ENCODE peak calls at places on chromosome 17, in four cellular contexts. X is HTR-8/SVneo, Y is iris pigment epithelial cell, P is posterior vena cava. F is an unnamed sample.

GRCh38 chr17:13374203-13375143 is 227.3 kb downstream of the HS3ST3A1 start:
- DNase-seq in X (no peak), Y (peak), P (no peak), F (no peak)

GRCh38 chr17:32943647-32944191 is 15.8 kb downstream of the TMEM98 start:
- DNase-seq in X (no peak), Y (peak), P (no peak), F (peak)

GRCh38 chr17:61354895-61355294 is 44.7 kb upstream of the TBX2 start:
- DNase-seq in X (no peak), Y (no peak), P (no peak), F (no peak)

GRCh38 chr17:34579979-34580684 is 750 bp downstream of the TMEM132E start:
- DNase-seq in X (no peak), Y (peak), P (peak), F (no peak)

GRCh38 chr17:82203920-82204319 is 8.7 kb downstream of the CCDC57 start:
- DNase-seq in X (no peak), Y (no peak), P (no peak), F (no peak)

GRCh38 chr17:7852919-7853692 is 1.8 kb upstream of the TMEM88 start:
- DNase-seq in X (no peak), Y (no peak), P (peak), F (peak)

GRCh38 chr17:17313350-17313991 is 10.3 kb downstream of the NT5M start:
- DNase-seq in X (peak), Y (peak), P (peak), F (peak)

GRCh38 chr17:81200695-81201580 is 21.8 kb downstream of the CEP131 start:
- DNase-seq in X (peak), Y (peak), P (no peak), F (no peak)

GRCh38 chr17:41511130-41511529 is 5.7 kb upstream of the KRT13 start:
- DNase-seq in X (no peak), Y (no peak), P (no peak), F (no peak)

GRCh38 chr17:30290696-30291570 is 811 bp downstream of the BLMH start:
- DNase-seq in X (peak), Y (peak), P (peak), F (peak)

GRCh38 chr17:35160354-35161201 is 13.0 kb downstream of the UNC45B start:
- DNase-seq in X (no peak), Y (no peak), P (peak), F (no peak)

GRCh38 chr17:13749566-13750235 is 148.0 kb upstream of the HS3ST3A1 start:
- DNase-seq in X (no peak), Y (no peak), P (no peak), F (no peak)

GRCh38 chr17:60606036-60606435 is 6.0 kb downstream of the PPM1D start:
- DNase-seq in X (no peak), Y (no peak), P (no peak), F (no peak)

GRCh38 chr17:32914181-32914580 is 13.8 kb upstream of the TMEM98 start:
- DNase-seq in X (no peak), Y (no peak), P (no peak), F (no peak)

GRCh38 chr17:63398680-63399079 is 47.4 kb downstream of the CYB561 start:
- DNase-seq in X (no peak), Y (no peak), P (no peak), F (no peak)

GRCh38 chr17:62916684-62917571 is 49.1 kb upstream of the TANC2 start:
- DNase-seq in X (no peak), Y (peak), P (no peak), F (no peak)

GRCh38 chr17:59764292-59764741 is 56.9 kb downstream of the VMP1 start:
- DNase-seq in X (no peak), Y (peak), P (no peak), F (no peak)

GRCh38 chr17:75077490-75078096 is 10.2 kb upstream of the SLC16A5 start:
- DNase-seq in X (no peak), Y (peak), P (peak), F (peak)

GRCh38 chr17:81004336-81005015 is 12.8 kb downstream of the CHMP6 start:
- DNase-seq in X (no peak), Y (no peak), P (no peak), F (no peak)

GRCh38 chr17:45381001-45381400 is 51.7 kb downstream of the ARHGAP27 start:
- DNase-seq in X (no peak), Y (peak), P (no peak), F (no peak)

GRCh38 chr17:14359251-14359939 is 58.5 kb downstream of the HS3ST3B1 start:
- DNase-seq in X (no peak), Y (no peak), P (no peak), F (no peak)

GRCh38 chr17:59328534-59329095 is 2.8 kb upstream of the YPEL2 start:
- DNase-seq in X (no peak), Y (no peak), P (peak), F (no peak)

GRCh38 chr17:68972119-68972704 is 17.0 kb upstream of the ABCA8 start:
- DNase-seq in X (peak), Y (peak), P (no peak), F (no peak)

GRCh38 chr17:67602974-67603373 is 114.8 kb upstream of the NOL11 start:
- DNase-seq in X (peak), Y (peak), P (no peak), F (no peak)

GRCh38 chr17:4599505-4600281 is 15.4 kb downstream of the SMTNL2 start:
- DNase-seq in X (no peak), Y (peak), P (no peak), F (peak)

GRCh38 chr17:50903604-50904521 is 37.7 kb upstream of the TOB1 start:
- DNase-seq in X (no peak), Y (peak), P (no peak), F (no peak)

GRCh38 chr17:39753514-39754160 is 15.9 kb downstream of the GRB7 start:
- DNase-seq in X (no peak), Y (no peak), P (peak), F (peak)

GRCh38 chr17:68491381-68491849 is 20.8 kb upstream of the PRKAR1A start:
- DNase-seq in X (no peak), Y (no peak), P (no peak), F (peak)

GRCh38 chr17:56833812-56834379 is at the start of the genes C17orf67 and DGKE:
- DNase-seq in X (peak), Y (peak), P (peak), F (peak)

GRCh38 chr17:7837375-7838290 is 3.6 kb downstream of the KDM6B start:
- DNase-seq in X (no peak), Y (no peak), P (no peak), F (no peak)

GRCh38 chr17:2192367-2193028 is 111.1 kb downstream of the SMG6 start:
- DNase-seq in X (peak), Y (peak), P (no peak), F (no peak)

GRCh38 chr17:32627233-32628008 is 140.6 kb downstream of the CDK5R1 start:
- DNase-seq in X (no peak), Y (peak), P (no peak), F (no peak)

GRCh38 chr17:40582328-40582901 is 17.1 kb upstream of the CCR7 start:
- DNase-seq in X (no peak), Y (no peak), P (no peak), F (no peak)

GRCh38 chr17:40992666-40993065 is 1.3 kb downstream of the KRTAP3-3 start:
- DNase-seq in X (no peak), Y (no peak), P (no peak), F (no peak)

GRCh38 chr17:50845260-50846147 is 10.1 kb downstream of the WFIKKN2 start:
- DNase-seq in X (peak), Y (peak), P (no peak), F (peak)

GRCh38 chr17:81064746-81065475 is 30.0 kb downstream of the BAIAP2 start:
- DNase-seq in X (no peak), Y (peak), P (no peak), F (no peak)

GRCh38 chr17:35590249-35590824 is 3.2 kb downstream of the AP2B1 start:
- DNase-seq in X (no peak), Y (no peak), P (no peak), F (no peak)

F was measured in sigmoid colon.